ENCODE peak calls at places on chromosomes 1 and 21, in five cellular contexts. U is stimulated activated CD8-positive, alpha-beta memory T cell treated with anti-CD3 and anti-CD28 coated beads, Interleukin-12 subunit alpha, Interleukin-12 subunit beta, amount 100 ng/mL, for 1 hour; O is stimulated activated naive CD4-positive, alpha-beta T cell; Y is NCI-H774; Q is naive thymus-derived CD8-positive, alpha-beta T cell. Z is an unnamed sample.

GRCh38 chr1:77688939-77689338 is 6.5 kb upstream of the ZZZ3 start:
- DNase-seq in U (no peak), O (no peak), Y (no peak), Q (no peak), Z (no peak)

GRCh38 chr21:21203822-21204339 is 205.7 kb downstream of the NCAM2 start:
- DNase-seq in U (no peak), O (no peak), Y (no peak), Q (no peak), Z (no peak)

GRCh38 chr21:43864313-43864805 is 664 bp upstream of the AGPAT3 start:
- DNase-seq in U (no peak), O (no peak), Y (no peak), Q (peak), Z (peak)

GRCh38 chr1:30715216-30715615 is 8.2 kb downstream of the MATN1 start:
- DNase-seq in U (no peak), O (no peak), Y (no peak), Q (no peak), Z (no peak)

GRCh38 chr1:8370928-8371327 is 53.0 kb downstream of the SLC45A1 start:
- DNase-seq in U (no peak), O (no peak), Y (no peak), Q (no peak), Z (no peak)

GRCh38 chr1:161307892-161308638 is 1.7 kb downstream of the MPZ start:
- DNase-seq in U (no peak), O (no peak), Y (no peak), Q (no peak), Z (no peak)

GRCh38 chr1:100229681-100230443 is 19.8 kb downstream of the DBT start:
- DNase-seq in U (no peak), O (no peak), Y (no peak), Q (no peak), Z (no peak)

GRCh38 chr1:185053204-185053603 is 7.8 kb downstream of the RNF2 start:
- DNase-seq in U (no peak), O (no peak), Y (no peak), Q (no peak), Z (no peak)

GRCh38 chr1:3060601-3061551 is 8.1 kb upstream of the PRDM16 start:
- DNase-seq in U (no peak), O (no peak), Y (no peak), Q (peak), Z (no peak)

GRCh38 chr1:162009501-162010174 is 14.0 kb downstream of the OLFML2B start:
- DNase-seq in U (no peak), O (no peak), Y (no peak), Q (no peak), Z (no peak)

Z was measured in small intestine.